ENCODE peak calls at places on chromosomes 4 and X, in eight cellular contexts. T is fibroblast of lung, W is GM12878, U is NCI-H1105 treated with DMSO at 0.1 percent for 48 hours, F is NCI-H1436, H is Peyer's patch, E is esophagus squamous epithelium, G is T-helper 2 cell. A is an unnamed sample.

GRCh38 chrX:80282535-80282934 is 137.7 kb upstream of the TENT5D start:
- DNase-seq in T (no peak), W (no peak), U (no peak), F (no peak), H (no peak), E (no peak), G (no peak), A (no peak)

GRCh38 chr4:180449395-180449956 is 1793.7 kb upstream of the TENM3 start:
- DNase-seq in T (peak), W (no peak), U (peak), F (peak), H (no peak), E (no peak), G (peak), A (no peak)

GRCh38 chrX:123779908-123780396 is 47.1 kb upstream of the THOC2 start:
- DNase-seq in T (no peak), W (no peak), U (no peak), F (no peak), H (no peak), E (no peak), G (no peak), A (peak)

GRCh38 chr4:87901426-87901825 is 68.7 kb downstream of the MEPE start:
- DNase-seq in T (peak), W (no peak), U (no peak), F (no peak), H (no peak), E (no peak), G (no peak), A (no peak)

GRCh38 chrX:115940888-115941332 is 229.6 kb upstream of the AGTR2 start:
- DNase-seq in T (peak), W (peak), U (no peak), F (peak), H (peak), E (no peak), G (no peak), A (peak)

GRCh38 chr4:154164931-154165839 is 326.4 kb downstream of the DCHS2 start:
- DNase-seq in T (peak), W (peak), U (peak), F (no peak), H (no peak), E (no peak), G (peak), A (no peak)

GRCh38 chr4:612052-612748 is 13.2 kb upstream of the PDE6B start:
- DNase-seq in T (no peak), W (no peak), U (no peak), F (no peak), H (no peak), E (no peak), G (no peak), A (no peak)

GRCh38 chr4:15729910-15730533 is 27.2 kb downstream of the BST1 start:
- DNase-seq in T (peak), W (peak), U (peak), F (peak), H (no peak), E (no peak), G (peak), A (no peak)

GRCh38 chr4:184649971-184650855 is 675 bp downstream of the PRIMPOL start:
- DNase-seq in T (peak), W (no peak), U (peak), F (peak), H (no peak), E (no peak), G (no peak), A (no peak)

GRCh38 chr4:4694296-4694772 is 152.5 kb upstream of the STX18 start:
- DNase-seq in T (peak), W (no peak), U (no peak), F (no peak), H (no peak), E (no peak), G (no peak), A (no peak)

GRCh38 chr4:148444296-148445070 is 2.3 kb upstream of the NR3C2 start:
- DNase-seq in T (peak), W (no peak), U (no peak), F (no peak), H (peak), E (no peak), G (peak), A (no peak)

GRCh38 chr4:39456946-39457763 is 1.6 kb downstream of the RPL9 start:
- DNase-seq in T (no peak), W (no peak), U (no peak), F (no peak), H (no peak), E (no peak), G (no peak), A (no peak)

GRCh38 chrX:42505057-42505456 is 272.9 kb downstream of the PPP1R2C start:
- DNase-seq in T (no peak), W (no peak), U (no peak), F (no peak), H (no peak), E (no peak), G (no peak), A (no peak)

GRCh38 chrX:144275403-144275802 is 391.5 kb downstream of the UBE2NL start:
- DNase-seq in T (no peak), W (no peak), U (peak), F (peak), H (no peak), E (no peak), G (no peak), A (no peak)

GRCh38 chr4:26611879-26612278 is 28.0 kb downstream of the TBC1D19 start:
- DNase-seq in T (no peak), W (no peak), U (no peak), F (no peak), H (no peak), E (no peak), G (peak), A (no peak)

GRCh38 chr4:78684196-78685079 is 91.7 kb upstream of the BMP2K start:
- DNase-seq in T (peak), W (no peak), U (no peak), F (no peak), H (no peak), E (no peak), G (no peak), A (no peak)

GRCh38 chr4:60314367-60314766 is 885.8 kb upstream of the ADGRL3 start:
- DNase-seq in T (peak), W (no peak), U (no peak), F (no peak), H (no peak), E (no peak), G (no peak), A (no peak)

GRCh38 chr4:6242271-6243029 is 27.2 kb upstream of the WFS1 start:
- DNase-seq in T (no peak), W (no peak), U (no peak), F (no peak), H (no peak), E (no peak), G (no peak), A (no peak)

GRCh38 chr4:54554339-54554990 is 103.3 kb upstream of the KIT start:
- DNase-seq in T (no peak), W (no peak), U (no peak), F (no peak), H (no peak), E (no peak), G (no peak), A (no peak)

GRCh38 chr4:147480891-147481576 is at the start of gene EDNRA:
- DNase-seq in T (peak), W (no peak), U (no peak), F (no peak), H (no peak), E (no peak), G (no peak), A (no peak)

GRCh38 chr4:83180469-83180968 is 66.0 kb upstream of the PLAC8 start:
- DNase-seq in T (no peak), W (peak), U (no peak), F (no peak), H (no peak), E (no peak), G (no peak), A (no peak)

GRCh38 chrX:151359931-151360871 is 36.8 kb upstream of the VMA21 start:
- DNase-seq in T (no peak), W (no peak), U (peak), F (peak), H (no peak), E (no peak), G (peak), A (no peak)

GRCh38 chr4:106266201-106266600 is 49.8 kb downstream of the TBCK start:
- DNase-seq in T (peak), W (peak), U (peak), F (no peak), H (no peak), E (no peak), G (peak), A (no peak)

GRCh38 chr4:1210241-1210841 is 38.0 kb upstream of the SPON2 start:
- DNase-seq in T (no peak), W (no peak), U (no peak), F (no peak), H (no peak), E (no peak), G (no peak), A (no peak)

GRCh38 chrX:119647552-119648420 is 41.6 kb upstream of the NKRF start:
- DNase-seq in T (no peak), W (peak), U (no peak), F (no peak), H (no peak), E (no peak), G (peak), A (no peak)

GRCh38 chr4:1033840-1034551 is 22.6 kb downstream of the FGFRL1 start:
- DNase-seq in T (peak), W (no peak), U (no peak), F (no peak), H (no peak), E (no peak), G (no peak), A (no peak)

GRCh38 chrX:9127991-9128390 is 94.1 kb upstream of the FAM9B start:
- DNase-seq in T (no peak), W (no peak), U (no peak), F (no peak), H (no peak), E (no peak), G (no peak), A (no peak)

GRCh38 chr4:9762823-9763475 is 18.5 kb upstream of the DRD5 start:
- DNase-seq in T (peak), W (peak), U (peak), F (peak), H (no peak), E (no peak), G (peak), A (peak)

GRCh38 chr4:80811413-80811812 is 219.1 kb upstream of the BMP3 start:
- DNase-seq in T (no peak), W (no peak), U (no peak), F (no peak), H (no peak), E (no peak), G (no peak), A (no peak)

GRCh38 chr4:64417974-64418373 is 8.7 kb upstream of the TECRL start:
- DNase-seq in T (peak), W (no peak), U (no peak), F (no peak), H (no peak), E (no peak), G (no peak), A (no peak)

GRCh38 chr4:77921701-77922100 is 59.1 kb downstream of the MRPL1 start:
- DNase-seq in T (peak), W (no peak), U (no peak), F (no peak), H (no peak), E (no peak), G (no peak), A (no peak)

GRCh38 chr4:6655924-6656323 is 15.4 kb downstream of the MRFAP1 start:
- DNase-seq in T (no peak), W (no peak), U (no peak), F (no peak), H (no peak), E (no peak), G (no peak), A (no peak)